ENCODE peak calls at places on chromosomes 1 and 21, in six cellular contexts. H is neural progenitor cell, R is body of pancreas, U is IMR-90, G is left ventricle myocardium inferior, P is colonic mucosa. T is an unnamed sample.

GRCh38 chr1:192516776-192517297 is 58.7 kb upstream of the RGS1 start:
- DNase-seq in H (peak; percentile 13), R (no peak), U (no peak), G (no peak), P (peak; percentile 30), T (no peak)

GRCh38 chr1:84862810-84863251 is 30.2 kb downstream of the LPAR3 start:
- DNase-seq in H (no peak), R (no peak), U (no peak), G (no peak), P (no peak), T (no peak)

GRCh38 chr1:29256979-29257804 is 20.9 kb downstream of the PTPRU start:
- DNase-seq in H (peak; percentile 27), R (peak; percentile 45), U (no peak), G (no peak), P (no peak), T (no peak)

GRCh38 chr1:242405947-242406346 is 118.5 kb downstream of the PLD5 start:
- DNase-seq in H (no peak), R (no peak), U (no peak), G (no peak), P (no peak), T (no peak)

GRCh38 chr1:6464514-6464836 is 1.5 kb downstream of the TNFRSF25 start:
- DNase-seq in H (no peak), R (peak; percentile 63), U (no peak), G (peak; percentile 79), P (peak; percentile 88), T (no peak)

GRCh38 chr1:42370876-42371549 is 9.6 kb upstream of the RIMKLA start:
- DNase-seq in H (no peak), R (no peak), U (no peak), G (no peak), P (no peak), T (no peak)

GRCh38 chr1:151713044-151713443 is 3.6 kb downstream of the CELF3 start:
- DNase-seq in H (no peak), R (no peak), U (no peak), G (no peak), P (peak; percentile 89), T (no peak)

GRCh38 chr1:10374442-10374860 is 24.4 kb upstream of the PGD start:
- DNase-seq in H (no peak), R (no peak), U (peak; percentile 23), G (no peak), P (no peak), T (no peak)

GRCh38 chr1:78831731-78832360 is 174.7 kb downstream of the ADGRL4 start:
- DNase-seq in H (no peak), R (no peak), U (peak; percentile 96), G (no peak), P (no peak), T (no peak)

GRCh38 chr1:54995835-54996234 is 2.9 kb upstream of the BSND start:
- DNase-seq in H (no peak), R (no peak), U (no peak), G (no peak), P (no peak), T (no peak)

GRCh38 chr1:111399792-111400610 is 27.5 kb downstream of the OVGP1 start:
- DNase-seq in H (peak; percentile 67), R (peak; percentile 73), U (peak; percentile 55), G (no peak), P (peak; percentile 62), T (peak; percentile 71)

GRCh38 chr1:219461891-219462528 is 150.9 kb downstream of the ZC3H11B start:
- DNase-seq in H (no peak), R (no peak), U (no peak), G (no peak), P (no peak), T (no peak)

GRCh38 chr21:44334637-44335030 is 4.6 kb downstream of the CFAP410 start:
- DNase-seq in H (no peak), R (no peak), U (no peak), G (no peak), P (no peak), T (no peak)

GRCh38 chr21:44337428-44337827 is 1.8 kb downstream of the CFAP410 start:
- DNase-seq in H (no peak), R (no peak), U (no peak), G (no peak), P (no peak), T (no peak)

GRCh38 chr21:44338971-44339910 is at the start of gene CFAP410:
- DNase-seq in H (peak; percentile 99), R (peak; percentile 94), U (peak; percentile 94), G (peak; percentile 94), P (peak; percentile 91), T (peak; percentile 94)

GRCh38 chr21:44335266-44336059 is 3.7 kb downstream of the CFAP410 start:
- DNase-seq in H (no peak), R (no peak), U (no peak), G (no peak), P (no peak), T (no peak)

DNA sequence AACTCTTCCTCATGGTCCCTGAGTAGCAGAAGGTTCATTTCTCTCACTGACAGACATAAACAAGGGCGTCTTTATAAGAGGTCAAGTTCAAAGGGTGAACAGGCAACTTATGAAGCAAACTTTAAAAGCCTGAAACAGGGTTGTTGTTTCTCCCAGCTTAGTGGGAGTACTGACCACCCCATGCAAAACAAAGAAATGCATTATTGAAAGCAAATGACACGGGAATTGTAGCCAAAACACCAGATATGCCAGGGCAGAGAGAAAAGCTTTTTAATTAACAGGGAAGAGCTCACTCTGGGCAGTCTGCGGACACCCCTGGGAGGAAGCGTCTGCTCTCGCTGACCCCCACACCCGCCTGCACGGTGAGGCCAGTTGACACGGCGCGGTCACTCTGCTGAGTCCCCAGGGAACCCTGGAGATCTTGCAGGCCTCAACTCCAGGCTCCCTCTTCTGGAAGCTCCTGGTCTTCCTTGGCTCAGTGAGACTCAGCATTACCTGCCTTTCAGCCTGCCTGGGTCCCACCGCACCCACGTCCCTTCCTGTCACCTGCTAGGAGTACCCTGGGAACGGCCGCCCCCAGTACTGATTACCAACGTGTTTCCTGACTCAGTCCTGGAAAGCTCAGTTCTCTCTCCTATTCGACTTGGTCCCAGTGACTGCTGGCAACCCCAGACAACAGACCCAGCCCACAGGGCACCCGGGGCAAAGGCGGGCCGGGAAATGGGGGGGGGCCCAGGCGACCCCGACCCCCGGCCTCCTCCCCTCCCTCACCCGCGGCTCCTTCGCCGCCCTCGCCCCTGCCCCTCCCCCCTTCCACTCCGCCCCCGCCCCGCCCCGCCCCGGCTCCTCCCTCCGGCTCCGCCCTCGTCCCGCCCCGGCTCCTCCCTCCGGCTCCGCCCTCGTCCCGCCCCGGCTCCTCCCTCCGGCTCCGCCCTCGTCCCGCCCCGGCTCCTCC is 972 bp downstream of the CFAP410 start:
- DNase-seq in H (peak; percentile 71), R (peak; percentile 70), U (peak; percentile 47), G (peak; percentile 61), P (peak; percentile 75), T (peak; percentile 76)
- TF ChIP-seq CTCF in H (peak; percentile 38), R (peak; percentile 45), U (peak; percentile 28), G (peak; percentile 57), P (peak; percentile 29), T (no peak)

DNA sequence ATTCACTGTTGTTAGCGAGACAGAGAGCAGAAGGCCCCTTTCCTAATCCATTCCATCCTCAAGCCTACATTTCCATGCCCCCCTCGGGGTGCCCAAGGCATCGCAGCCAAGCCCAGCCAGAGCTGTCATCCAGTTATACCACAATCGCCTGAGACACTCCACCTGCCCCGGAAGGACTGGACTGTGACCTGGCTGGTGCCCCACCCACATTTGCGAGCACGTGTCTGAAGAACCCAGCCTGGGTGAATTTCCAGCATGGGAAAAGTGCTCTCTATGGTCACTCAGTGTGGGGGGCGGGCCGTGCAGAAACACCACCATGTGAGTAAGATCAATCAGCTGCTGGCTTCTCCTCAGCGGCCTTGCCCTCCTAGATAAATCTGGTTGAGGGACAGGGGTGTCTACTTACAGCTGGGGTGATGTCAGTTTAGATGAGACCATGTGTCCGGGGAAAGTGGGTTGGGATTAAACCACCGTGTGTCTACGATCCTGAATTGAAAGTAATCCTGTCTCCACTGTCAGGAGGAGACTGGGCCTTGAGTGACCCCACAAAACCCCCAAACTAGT is 44.8 kb downstream of the URB1 start:
- DNase-seq in H (no peak), R (no peak), U (no peak), G (no peak), P (peak; percentile 53), T (no peak)
- H3K36me3 ChIP-seq in H (peaks cover 7% of the 10 kb centered on the region), R (peaks cover 19% of the 10 kb centered on the region), U (peaks cover 76% of the 10 kb centered on the region), G (peaks cover 98% of the 10 kb centered on the region), P (peaks cover 18% of the 10 kb centered on the region), T (peaks cover 99% of the 10 kb centered on the region)

GRCh38 chr1:212608956-212609700 is 567 bp downstream of the ATF3 start:
- DNase-seq in H (peak; percentile 86), R (peak; percentile 67), U (no peak), G (peak; percentile 47), P (peak; percentile 58), T (no peak)

GRCh38 chr1:212609701-212610574 is 1.4 kb downstream of the ATF3 start:
- DNase-seq in H (no peak), R (no peak), U (no peak), G (no peak), P (peak; percentile 29), T (no peak)

GRCh38 chr1:212612251-212612961 is 3.8 kb downstream of the ATF3 start:
- DNase-seq in H (no peak), R (no peak), U (no peak), G (no peak), P (no peak), T (no peak)

GRCh38 chr1:212610575-212610967 is 2.0 kb downstream of the ATF3 start:
- DNase-seq in H (no peak), R (no peak), U (no peak), G (no peak), P (no peak), T (no peak)

DNA sequence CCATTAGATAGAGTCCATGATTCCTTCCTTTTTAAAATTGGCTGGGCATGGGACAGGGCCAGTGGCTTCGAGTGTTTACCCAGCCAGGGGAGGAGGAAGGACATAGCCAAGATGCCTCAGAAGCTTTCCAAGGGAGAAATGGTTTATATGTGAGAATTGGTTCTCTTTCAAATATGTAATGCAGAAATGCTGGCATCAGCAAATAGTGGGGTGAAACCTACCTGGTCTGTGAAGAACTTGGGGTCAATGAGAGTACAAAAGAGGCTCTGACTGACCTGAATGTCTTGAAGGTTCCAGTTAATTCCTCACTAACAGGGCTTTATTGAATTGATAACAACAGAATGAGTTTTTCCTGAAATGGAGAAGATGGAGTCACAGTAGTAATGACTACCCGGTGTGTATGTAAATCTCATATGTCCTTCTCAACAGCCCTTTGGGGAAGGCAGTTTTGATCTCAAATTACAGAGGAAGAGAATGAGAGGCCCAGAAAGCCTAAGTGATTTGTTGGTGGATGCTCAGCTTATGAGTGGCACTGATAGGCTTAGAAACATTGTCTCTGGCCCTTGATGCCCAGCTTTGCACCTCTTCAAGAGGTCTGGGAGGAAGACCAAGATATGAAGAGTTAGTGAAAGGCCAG is 2.6 kb downstream of the ATF3 start:
- DNase-seq in H (no peak), R (no peak), U (no peak), G (no peak), P (no peak), T (no peak)
- H3K4me1 ChIP-seq in H (peaks cover 20% of the 10 kb centered on the region), R (peaks cover 46% of the 10 kb centered on the region), U (peaks cover 14% of the 10 kb centered on the region), G (peaks cover 68% of the 10 kb centered on the region), P (no peaks in the 10 kb centered on the region), T (peaks cover 32% of the 10 kb centered on the region)

DNA sequence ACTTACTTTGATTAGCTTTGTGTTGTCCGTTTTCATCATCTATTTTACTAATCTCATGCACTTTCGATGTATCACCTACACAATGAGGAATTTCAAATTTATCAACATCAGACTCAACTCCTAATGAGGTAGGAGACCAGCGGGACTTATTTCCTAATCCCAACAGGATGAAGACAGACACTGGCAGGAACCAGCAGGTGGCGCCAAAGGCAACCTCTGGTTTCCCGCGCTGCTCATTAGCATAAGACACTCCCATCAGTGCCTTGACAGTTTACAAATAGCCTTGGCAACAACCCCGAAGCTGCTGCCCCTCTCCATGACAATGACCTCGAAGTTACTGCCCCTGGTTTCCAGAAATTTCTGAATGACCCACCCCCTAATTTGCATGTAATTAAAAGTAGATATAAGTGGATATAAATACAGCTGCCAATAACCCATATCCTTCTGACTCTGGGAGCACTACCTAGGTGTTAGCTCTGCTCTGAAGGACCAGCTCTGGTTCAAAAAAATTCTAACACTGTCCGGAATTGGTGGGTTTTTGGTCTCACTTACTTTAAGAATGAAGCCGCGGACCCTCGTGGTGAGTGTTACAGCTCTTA is 974.8 kb downstream of the ADGRL2 start:
- DNase-seq in H (peak; percentile 58), R (peak; percentile 55), U (no peak), G (no peak), P (peak; percentile 23), T (no peak)
- TF ChIP-seq CTCF in H (peak; percentile 71), R (peak; percentile 52), U (no peak), G (peak; percentile 50), P (no peak), T (no peak)

T was measured in right atrium auricular region.